ENCODE peak calls at places on chromosomes 7 and 10, in eight cellular contexts. One of them, this sample, is unnamed.

GRCh38 chr7:74097937-74098614 is 14.5 kb downstream of the LIMK1 start:
- DNase-seq in mucosa of descending colon: no peak
- DNase-seq in NCI-H226: peak; percentile 11
- DNase-seq in germinal center: no peak
- DNase-seq in tibial artery: peak; percentile 74
- DNase-seq in NCI-H774: no peak
- DNase-seq in caudate nucleus: no peak
- DNase-seq in nephron progenitor cell: no peak
- DNase-seq in this sample: no peak

GRCh38 chr10:62790019-62790555 is 14.4 kb upstream of the ADO start:
- DNase-seq in mucosa of descending colon: no peak
- DNase-seq in NCI-H226: no peak
- DNase-seq in germinal center: no peak
- DNase-seq in tibial artery: no peak
- DNase-seq in NCI-H774: no peak
- DNase-seq in caudate nucleus: peak; percentile 32
- DNase-seq in nephron progenitor cell: no peak
- DNase-seq in this sample: peak; percentile 68

GRCh38 chr7:26397326-26397725 is 105.7 kb downstream of the SNX10 start:
- DNase-seq in mucosa of descending colon: no peak
- DNase-seq in NCI-H226: no peak
- DNase-seq in germinal center: no peak
- DNase-seq in tibial artery: no peak
- DNase-seq in NCI-H774: no peak
- DNase-seq in caudate nucleus: no peak
- DNase-seq in nephron progenitor cell: no peak
- DNase-seq in this sample: no peak

GRCh38 chr7:7454000-7454399 is 81.7 kb downstream of the COL28A1 start:
- DNase-seq in mucosa of descending colon: no peak
- DNase-seq in NCI-H226: no peak
- DNase-seq in germinal center: no peak
- DNase-seq in tibial artery: no peak
- DNase-seq in NCI-H774: no peak
- DNase-seq in caudate nucleus: no peak
- DNase-seq in nephron progenitor cell: no peak
- DNase-seq in this sample: no peak

GRCh38 chr7:75649462-75649861 is 89.3 kb downstream of the HIP1 start:
- DNase-seq in mucosa of descending colon: no peak
- DNase-seq in NCI-H226: peak; percentile 67
- DNase-seq in germinal center: no peak
- DNase-seq in tibial artery: no peak
- DNase-seq in NCI-H774: no peak
- DNase-seq in caudate nucleus: no peak
- DNase-seq in nephron progenitor cell: no peak
- DNase-seq in this sample: no peak

GRCh38 chr10:127798116-127798515 is 61.1 kb downstream of the FOXI2 start:
- DNase-seq in mucosa of descending colon: no peak
- DNase-seq in NCI-H226: no peak
- DNase-seq in germinal center: no peak
- DNase-seq in tibial artery: no peak
- DNase-seq in NCI-H774: no peak
- DNase-seq in caudate nucleus: no peak
- DNase-seq in nephron progenitor cell: no peak
- DNase-seq in this sample: no peak

GRCh38 chr7:519974-520458 is 370 bp upstream of the PDGFA start:
- DNase-seq in mucosa of descending colon: no peak
- DNase-seq in NCI-H226: peak; percentile 82
- DNase-seq in germinal center: no peak
- DNase-seq in tibial artery: peak; percentile 88
- DNase-seq in NCI-H774: no peak
- DNase-seq in caudate nucleus: peak; percentile 27
- DNase-seq in nephron progenitor cell: peak; percentile 68
- DNase-seq in this sample: no peak

GRCh38 chr7:116630932-116631449 is 41.0 kb upstream of the MET start:
- DNase-seq in mucosa of descending colon: peak; percentile 85
- DNase-seq in NCI-H226: no peak
- DNase-seq in germinal center: peak; percentile 29
- DNase-seq in tibial artery: peak; percentile 83
- DNase-seq in NCI-H774: peak; percentile 15
- DNase-seq in caudate nucleus: no peak
- DNase-seq in nephron progenitor cell: peak; percentile 24
- DNase-seq in this sample: no peak

GRCh38 chr7:105760549-105761447 is 115.6 kb downstream of the ATXN7L1 start:
- DNase-seq in mucosa of descending colon: no peak
- DNase-seq in NCI-H226: no peak
- DNase-seq in germinal center: no peak
- DNase-seq in tibial artery: no peak
- DNase-seq in NCI-H774: no peak
- DNase-seq in caudate nucleus: no peak
- DNase-seq in nephron progenitor cell: no peak
- DNase-seq in this sample: no peak

GRCh38 chr10:98403812-98404504 is 11.0 kb downstream of the PYROXD2 start:
- DNase-seq in mucosa of descending colon: no peak
- DNase-seq in NCI-H226: no peak
- DNase-seq in germinal center: no peak
- DNase-seq in tibial artery: no peak
- DNase-seq in NCI-H774: no peak
- DNase-seq in caudate nucleus: no peak
- DNase-seq in nephron progenitor cell: no peak
- DNase-seq in this sample: no peak

GRCh38 chr10:102646610-102647432 is 2.5 kb downstream of the TRIM8 start:
- DNase-seq in mucosa of descending colon: peak; percentile 81
- DNase-seq in NCI-H226: no peak
- DNase-seq in germinal center: peak; percentile 33
- DNase-seq in tibial artery: peak; percentile 85
- DNase-seq in NCI-H774: no peak
- DNase-seq in caudate nucleus: peak; percentile 52
- DNase-seq in nephron progenitor cell: peak; percentile 26
- DNase-seq in this sample: no peak

GRCh38 chr10:89929282-89930026 is 228.1 kb downstream of the KIF20B start:
- DNase-seq in mucosa of descending colon: no peak
- DNase-seq in NCI-H226: no peak
- DNase-seq in germinal center: no peak
- DNase-seq in tibial artery: no peak
- DNase-seq in NCI-H774: no peak
- DNase-seq in caudate nucleus: no peak
- DNase-seq in nephron progenitor cell: no peak
- DNase-seq in this sample: no peak

GRCh38 chr10:124231188-124232135 is 138.1 kb upstream of the CHST15 start:
- DNase-seq in mucosa of descending colon: no peak
- DNase-seq in NCI-H226: no peak
- DNase-seq in germinal center: peak; percentile 64
- DNase-seq in tibial artery: peak; percentile 55
- DNase-seq in NCI-H774: no peak
- DNase-seq in caudate nucleus: no peak
- DNase-seq in nephron progenitor cell: no peak
- DNase-seq in this sample: no peak

GRCh38 chr10:121710207-121710606 is 112.0 kb upstream of the FGFR2 start:
- DNase-seq in mucosa of descending colon: no peak
- DNase-seq in NCI-H226: no peak
- DNase-seq in germinal center: no peak
- DNase-seq in tibial artery: no peak
- DNase-seq in NCI-H774: no peak
- DNase-seq in caudate nucleus: no peak
- DNase-seq in nephron progenitor cell: no peak
- DNase-seq in this sample: no peak

GRCh38 chr7:75989726-75990388 is 4.5 kb downstream of the TMEM120A start:
- DNase-seq in mucosa of descending colon: no peak
- DNase-seq in NCI-H226: no peak
- DNase-seq in germinal center: no peak
- DNase-seq in tibial artery: peak; percentile 90
- DNase-seq in NCI-H774: no peak
- DNase-seq in caudate nucleus: no peak
- DNase-seq in nephron progenitor cell: no peak
- DNase-seq in this sample: no peak

GRCh38 chr10:1316107-1316805 is 260.1 kb downstream of the WDR37 start:
- DNase-seq in mucosa of descending colon: no peak
- DNase-seq in NCI-H226: no peak
- DNase-seq in germinal center: no peak
- DNase-seq in tibial artery: no peak
- DNase-seq in NCI-H774: no peak
- DNase-seq in caudate nucleus: no peak
- DNase-seq in nephron progenitor cell: no peak
- DNase-seq in this sample: no peak

GRCh38 chr10:6068006-6068405 is 5.8 kb upstream of the IL2RA start:
- DNase-seq in mucosa of descending colon: no peak
- DNase-seq in NCI-H226: no peak
- DNase-seq in germinal center: no peak
- DNase-seq in tibial artery: peak; percentile 11
- DNase-seq in NCI-H774: no peak
- DNase-seq in caudate nucleus: no peak
- DNase-seq in nephron progenitor cell: no peak
- DNase-seq in this sample: no peak

GRCh38 chr7:16702433-16702832 is 51.1 kb upstream of the TSPAN13 start:
- DNase-seq in mucosa of descending colon: no peak
- DNase-seq in NCI-H226: no peak
- DNase-seq in germinal center: no peak
- DNase-seq in tibial artery: no peak
- DNase-seq in NCI-H774: no peak
- DNase-seq in caudate nucleus: no peak
- DNase-seq in nephron progenitor cell: no peak
- DNase-seq in this sample: no peak

GRCh38 chr10:81600185-81600584 is 274.8 kb upstream of the NRG3 start:
- DNase-seq in mucosa of descending colon: no peak
- DNase-seq in NCI-H226: no peak
- DNase-seq in germinal center: no peak
- DNase-seq in tibial artery: no peak
- DNase-seq in NCI-H774: no peak
- DNase-seq in caudate nucleus: no peak
- DNase-seq in nephron progenitor cell: no peak
- DNase-seq in this sample: no peak

GRCh38 chr7:142913051-142913450 is 20.5 kb downstream of the TRPV5 start:
- DNase-seq in mucosa of descending colon: no peak
- DNase-seq in NCI-H226: no peak
- DNase-seq in germinal center: no peak
- DNase-seq in tibial artery: no peak
- DNase-seq in NCI-H774: no peak
- DNase-seq in caudate nucleus: no peak
- DNase-seq in nephron progenitor cell: no peak
- DNase-seq in this sample: no peak

GRCh38 chr10:126732308-126732707 is 61.8 kb upstream of the C10orf90 start:
- DNase-seq in mucosa of descending colon: no peak
- DNase-seq in NCI-H226: no peak
- DNase-seq in germinal center: no peak
- DNase-seq in tibial artery: no peak
- DNase-seq in NCI-H774: no peak
- DNase-seq in caudate nucleus: no peak
- DNase-seq in nephron progenitor cell: no peak
- DNase-seq in this sample: peak; percentile 31

GRCh38 chr10:23384364-23384763 is 39.8 kb upstream of the C10orf67 start:
- DNase-seq in mucosa of descending colon: no peak
- DNase-seq in NCI-H226: peak; percentile 82
- DNase-seq in germinal center: no peak
- DNase-seq in tibial artery: no peak
- DNase-seq in NCI-H774: no peak
- DNase-seq in caudate nucleus: no peak
- DNase-seq in nephron progenitor cell: no peak
- DNase-seq in this sample: no peak

GRCh38 chr7:97174308-97174707 is 56.8 kb downstream of the SDHAF3 start:
- DNase-seq in mucosa of descending colon: no peak
- DNase-seq in NCI-H226: no peak
- DNase-seq in germinal center: no peak
- DNase-seq in tibial artery: no peak
- DNase-seq in NCI-H774: no peak
- DNase-seq in caudate nucleus: no peak
- DNase-seq in nephron progenitor cell: no peak
- DNase-seq in this sample: no peak

GRCh38 chr10:72808001-72808400 is 85.5 kb upstream of the OIT3 start:
- DNase-seq in mucosa of descending colon: no peak
- DNase-seq in NCI-H226: no peak
- DNase-seq in germinal center: no peak
- DNase-seq in tibial artery: no peak
- DNase-seq in NCI-H774: peak; percentile 55
- DNase-seq in caudate nucleus: no peak
- DNase-seq in nephron progenitor cell: no peak
- DNase-seq in this sample: no peak

GRCh38 chr7:115113776-115114175 is 191.9 kb downstream of the MDFIC start:
- DNase-seq in mucosa of descending colon: no peak
- DNase-seq in NCI-H226: no peak
- DNase-seq in germinal center: no peak
- DNase-seq in tibial artery: no peak
- DNase-seq in NCI-H774: no peak
- DNase-seq in caudate nucleus: no peak
- DNase-seq in nephron progenitor cell: no peak
- DNase-seq in this sample: no peak

GRCh38 chr7:46759711-46760480 is 822.0 kb downstream of the TNS3 start:
- DNase-seq in mucosa of descending colon: no peak
- DNase-seq in NCI-H226: peak; percentile 49
- DNase-seq in germinal center: no peak
- DNase-seq in tibial artery: no peak
- DNase-seq in NCI-H774: no peak
- DNase-seq in caudate nucleus: no peak
- DNase-seq in nephron progenitor cell: no peak
- DNase-seq in this sample: no peak

GRCh38 chr10:1567152-1567551 is 170.2 kb downstream of the ADARB2 start:
- DNase-seq in mucosa of descending colon: no peak
- DNase-seq in NCI-H226: no peak
- DNase-seq in germinal center: no peak
- DNase-seq in tibial artery: peak; percentile 42
- DNase-seq in NCI-H774: no peak
- DNase-seq in caudate nucleus: no peak
- DNase-seq in nephron progenitor cell: no peak
- DNase-seq in this sample: no peak

GRCh38 chr7:96548664-96549063 is 161.0 kb downstream of the SEM1 start:
- DNase-seq in mucosa of descending colon: no peak
- DNase-seq in NCI-H226: no peak
- DNase-seq in germinal center: no peak
- DNase-seq in tibial artery: no peak
- DNase-seq in NCI-H774: peak; percentile 75
- DNase-seq in caudate nucleus: no peak
- DNase-seq in nephron progenitor cell: no peak
- DNase-seq in this sample: no peak

GRCh38 chr7:99369767-99370353 is 4.7 kb upstream of the ARPC1B start:
- DNase-seq in mucosa of descending colon: no peak
- DNase-seq in NCI-H226: no peak
- DNase-seq in germinal center: no peak
- DNase-seq in tibial artery: no peak
- DNase-seq in NCI-H774: no peak
- DNase-seq in caudate nucleus: no peak
- DNase-seq in nephron progenitor cell: peak; percentile 60
- DNase-seq in this sample: no peak